ENCODE peak calls at places on chromosome 22, in six cellular contexts. C, O, R, V, U and L are unnamed samples.

GRCh38 chr22:20154602-20155183 is 3.8 kb upstream of the CCDC188 start:
- DNase-seq in O (no peak), C (no peak), R (no peak), U (no peak), V (no peak), L (no peak)

GRCh38 chr22:48705159-48705916 is 1122.3 kb downstream of the BRD1 start:
- DNase-seq in U (no peak), R (no peak), V (no peak), O (no peak), C (no peak), L (no peak)

GRCh38 chr22:47123827-47124442 is 361.5 kb downstream of the TBC1D22A start:
- DNase-seq in V (no peak), O (no peak), R (no peak), U (no peak), C (no peak), L (no peak)

GRCh38 chr22:43186272-43187170 is at the start of gene TTLL12:
- DNase-seq in R (peak; percentile 30), V (peak; percentile 30), O (peak; percentile 73), C (no peak), U (no peak), L (no peak)

GRCh38 chr22:27133951-27134664 is 476.7 kb downstream of the MIAT start:
- DNase-seq in V (no peak), C (peak; percentile 38), U (no peak), R (peak; percentile 91), O (peak; percentile 87), L (peak; percentile 72)

GRCh38 chr22:36196254-36197064 is 5.2 kb downstream of the APOL4 start:
- DNase-seq in C (no peak), O (no peak), V (no peak), U (no peak), R (peak; percentile 27), L (no peak)

GRCh38 chr22:19786959-19787848 is 26.6 kb downstream of the TBX1 start:
- DNase-seq in U (no peak), C (no peak), O (no peak), V (no peak), R (no peak), L (no peak)

GRCh38 chr22:20728523-20729190 is 45.3 kb upstream of the SERPIND1 start:
- DNase-seq in O (no peak), U (no peak), V (no peak), C (no peak), R (no peak), L (no peak)

GRCh38 chr22:44380716-44381500 is 68.2 kb upstream of the SHISAL1 start:
- DNase-seq in U (no peak), V (no peak), R (no peak), O (no peak), C (no peak), L (no peak)

GRCh38 chr22:36741204-36741793 is 34.6 kb downstream of the IFT27 start:
- DNase-seq in O (peak; percentile 14), U (peak; percentile 46), R (peak; percentile 10), V (no peak), C (no peak), L (no peak)

GRCh38 chr22:36238348-36239149 is 778 bp downstream of the APOL2 start:
- DNase-seq in R (no peak), U (no peak), V (no peak), O (peak; percentile 28), C (no peak), L (no peak)

GRCh38 chr22:37639771-37640590 is 512 bp downstream of the SH3BP1 start:
- DNase-seq in O (no peak), C (no peak), V (no peak), U (no peak), R (no peak), L (no peak)

GRCh38 chr22:49208768-49209252 is 618.9 kb downstream of the BRD1 start:
- DNase-seq in V (no peak), O (no peak), R (no peak), U (no peak), C (no peak), L (no peak)

GRCh38 chr22:28243539-28243938 is 324.5 kb upstream of the PITPNB start:
- DNase-seq in U (no peak), V (no peak), C (no peak), O (peak; percentile 65), R (peak; percentile 25), L (no peak)

GRCh38 chr22:39349506-39349966 is 255 bp upstream of the SYNGR1 start:
- DNase-seq in C (no peak), V (no peak), U (no peak), O (peak; percentile 26), R (no peak), L (no peak)

GRCh38 chr22:36155702-36156101 is 4.9 kb downstream of the APOL3 start:
- DNase-seq in U (no peak), C (peak; percentile 54), O (peak; percentile 56), V (no peak), R (peak; percentile 49), L (no peak)

GRCh38 chr22:44669725-44670027 is 32.3 kb upstream of the PRR5 start:
- DNase-seq in O (peak; percentile 53), U (no peak), R (no peak), V (no peak), C (no peak), L (no peak)

GRCh38 chr22:30609260-30610185 is 2.5 kb downstream of the TCN2 start:
- DNase-seq in U (no peak), O (peak; percentile 78), R (peak; percentile 77), C (peak; percentile 48), V (no peak), L (peak; percentile 81)

GRCh38 chr22:17205432-17205831 is 13.8 kb downstream of the ADA2 start:
- DNase-seq in R (no peak), V (no peak), U (no peak), O (peak; percentile 10), C (no peak), L (no peak)
- TF ChIP-seq CTCF in R (no peak), V (no peak), U (peak; percentile 5), O (no peak), C (no peak), L (no peak)

GRCh38 chr22:50342651-50343540 is at the start of gene PPP6R2:
- DNase-seq in R (peak; percentile 47), O (peak; percentile 76), C (peak; percentile 83), U (no peak), V (peak; percentile 79), L (no peak)
- TF ChIP-seq CTCF in R (no peak), O (no peak), C (no peak), U (no peak), V (peak; percentile 56), L (no peak)

DNA sequence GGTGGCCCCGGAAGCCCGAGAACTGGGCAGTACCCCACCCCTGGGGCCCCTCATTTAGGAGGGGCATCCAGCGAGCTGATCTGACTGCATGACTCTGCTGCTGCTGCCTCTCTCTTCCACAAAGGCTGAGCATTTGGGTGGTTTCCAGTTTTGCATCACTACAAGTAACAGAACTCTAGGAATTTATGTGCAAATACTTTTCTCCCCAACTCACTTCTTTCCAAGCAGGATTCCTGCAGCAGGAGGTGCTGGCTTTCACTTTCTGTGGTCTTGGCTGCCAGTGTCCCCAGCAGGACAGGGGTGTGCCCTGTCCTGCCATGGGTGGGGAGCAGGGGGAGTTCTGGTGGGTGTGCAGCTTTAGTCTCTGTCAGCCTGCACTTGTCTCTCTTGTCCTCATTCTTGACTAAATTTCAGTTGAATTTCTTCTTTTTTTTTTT is 21.2 kb downstream of the UPB1 start:
- DNase-seq in V (no peak), U (no peak), O (peak; percentile 92), R (peak; percentile 94), C (no peak), L (peak; percentile 65)
- TF ChIP-seq CTCF in V (no peak), U (no peak), O (peak; percentile 15), R (peak; percentile 23), C (no peak), L (peak; percentile 20)

GRCh38 chr22:32100711-32101110 is 57.6 kb downstream of the SLC5A1 start:
- DNase-seq in U (no peak), O (no peak), V (no peak), C (no peak), R (no peak), L (no peak)

GRCh38 chr22:32106930-32107329 is 52.2 kb downstream of the C22orf42 start:
- DNase-seq in R (peak; percentile 8), O (peak; percentile 27), V (no peak), U (no peak), C (no peak), L (no peak)

DNA sequence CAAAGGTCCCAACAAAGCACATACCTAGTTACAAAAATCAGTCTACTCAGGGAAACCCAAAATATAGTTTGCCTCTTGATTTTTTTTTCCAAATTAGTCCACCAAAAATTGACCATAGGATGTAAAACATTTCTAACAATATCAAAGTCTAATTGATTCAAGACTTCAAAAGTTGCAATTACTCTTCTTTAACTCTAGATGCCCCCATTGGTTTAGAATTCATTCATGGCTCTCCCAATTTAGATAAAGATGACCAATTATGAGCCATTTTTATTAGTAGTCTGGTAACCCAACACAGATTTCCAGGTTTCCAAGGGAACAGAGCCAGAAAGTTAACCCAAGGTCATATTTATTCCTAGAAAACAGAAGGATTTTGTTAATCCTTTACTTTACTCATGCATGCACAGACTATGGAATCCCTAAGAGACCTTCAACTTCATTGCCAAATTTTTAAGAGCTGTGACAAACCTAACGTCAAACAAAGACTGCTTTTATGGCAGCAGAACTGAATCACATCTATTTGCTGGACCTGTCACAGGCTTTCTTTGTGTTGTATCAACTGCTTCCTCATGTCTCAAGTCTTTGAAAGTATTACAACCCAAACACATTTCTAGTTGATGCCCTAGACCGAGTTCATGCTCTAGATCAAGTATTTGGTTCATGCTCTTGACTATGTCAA is 55.3 kb downstream of the C22orf42 start:
- DNase-seq in R (peak; percentile 16), U (peak; percentile 15), O (peak; percentile 20), V (no peak), C (no peak), L (no peak)
- TF ChIP-seq CTCF in R (no peak), U (peak; percentile 5), O (no peak), V (peak; percentile 61), C (peak; percentile 19), L (peak; percentile 7)

DNA sequence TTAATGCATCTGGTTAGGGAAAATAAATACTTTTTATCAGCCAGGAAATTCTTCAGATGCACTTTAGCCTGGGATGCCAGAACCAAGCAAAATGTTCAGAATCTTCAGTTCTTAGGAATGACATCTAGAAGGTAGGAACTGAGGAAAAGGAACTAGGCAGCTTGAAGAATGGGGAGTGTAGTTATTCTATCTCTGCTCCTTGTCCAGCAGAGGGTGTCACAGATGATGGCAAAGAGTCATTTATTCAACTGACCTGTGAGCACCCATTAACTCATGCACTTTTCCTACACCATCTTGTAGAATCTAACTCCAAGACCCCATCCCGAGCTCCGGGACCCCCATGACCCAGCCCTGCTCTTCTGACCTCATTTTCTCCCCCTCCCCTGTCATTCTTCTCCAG is 122.1 kb upstream of the ISX start:
- DNase-seq in V (no peak), R (no peak), C (no peak), U (no peak), O (no peak), L (no peak)
- TF ChIP-seq CTCF in V (no peak), R (no peak), C (no peak), U (no peak), O (no peak), L (peak; percentile 22)